ENCODE peak calls at places on chromosomes 1 and 21, in ten cellular contexts. M is retinal pigment epithelial cell, Q is AG20443, W is NCI-H345, U is T1000, X is ureter, Y is iris pigment epithelial cell, R is neural progenitor cell, A is hippocampal formation, O is right cardiac atrium. P is an unnamed sample.

GRCh38 chr1:110616587-110616986 is 10.4 kb upstream of the KCNA2 start:
- DNase-seq in Y (peak), A (no peak), W (peak), M (no peak), X (no peak), Q (no peak), R (no peak), O (no peak), U (no peak), P (no peak)

GRCh38 chr1:207866471-207867135 is 44.3 kb downstream of the CD34 start:
- DNase-seq in R (no peak), M (no peak), W (no peak), Y (peak), A (no peak), U (no peak), X (peak), O (peak), Q (no peak), P (peak)

GRCh38 chr1:183228650-183229220 is 42.7 kb downstream of the LAMC2 start:
- DNase-seq in R (no peak), Y (no peak), U (no peak), W (no peak), O (no peak), A (no peak), Q (no peak), M (no peak), X (no peak), P (no peak)

GRCh38 chr1:229596961-229597699 is 28.8 kb downstream of the TAF5L start:
- DNase-seq in Y (peak), R (no peak), W (no peak), A (no peak), X (peak), M (no peak), U (no peak), Q (peak), O (peak), P (no peak)

GRCh38 chr1:226109829-226110248 is 47.3 kb downstream of the H3-3A start:
- DNase-seq in X (peak), Q (peak), Y (peak), W (peak), R (peak), U (peak), O (peak), A (peak), M (no peak), P (peak)

GRCh38 chr1:222928212-222928611 is 113.4 kb downstream of the DISP1 start:
- DNase-seq in U (no peak), Q (peak), Y (peak), X (no peak), M (no peak), O (peak), W (no peak), R (peak), A (peak), P (peak)

GRCh38 chr1:212124891-212125582 is 89.5 kb downstream of the DTL start:
- DNase-seq in W (no peak), R (no peak), O (no peak), U (no peak), X (peak), M (no peak), Y (peak), A (no peak), Q (peak), P (no peak)

GRCh38 chr21:26954591-26955214 is 12.2 kb downstream of the ADAMTS5 start:
- DNase-seq in M (no peak), A (no peak), O (no peak), U (no peak), Y (no peak), W (no peak), X (no peak), Q (no peak), R (no peak), P (no peak)

GRCh38 chr1:207817778-207818751 is 66.2 kb downstream of the CD46 start:
- DNase-seq in W (no peak), A (no peak), U (no peak), M (no peak), R (no peak), X (peak), Q (no peak), O (peak), Y (no peak), P (no peak)

GRCh38 chr1:53132176-53132575 is 10.3 kb downstream of the SLC1A7 start:
- DNase-seq in U (no peak), A (no peak), M (no peak), W (no peak), O (no peak), R (no peak), X (no peak), Q (no peak), Y (no peak), P (no peak)

GRCh38 chr1:214718724-214719123 is 115.7 kb downstream of the CENPF start:
- DNase-seq in Y (peak), W (no peak), Q (no peak), X (no peak), M (no peak), O (no peak), A (no peak), U (no peak), R (no peak), P (no peak)

GRCh38 chr1:87449348-87449963 is 120.8 kb downstream of the LMO4 start:
- DNase-seq in Q (no peak), Y (no peak), A (no peak), X (peak), R (no peak), O (peak), W (peak), U (no peak), M (no peak), P (peak)

GRCh38 chr1:203638076-203638475 is 11.4 kb downstream of the ATP2B4 start:
- DNase-seq in U (no peak), X (no peak), Y (no peak), A (no peak), O (no peak), R (no peak), Q (no peak), M (no peak), W (no peak), P (no peak)

GRCh38 chr1:158084747-158085146 is 91.3 kb downstream of the KIRREL1 start:
- DNase-seq in O (no peak), Q (no peak), U (no peak), X (no peak), R (no peak), Y (no peak), W (no peak), M (no peak), A (no peak), P (no peak)

GRCh38 chr1:21289700-21290545 is at the start of gene ECE1:
- DNase-seq in A (no peak), O (peak), R (peak), W (peak), U (no peak), M (no peak), Y (no peak), X (no peak), Q (peak), P (peak)

GRCh38 chr21:42669069-42669468 is 15.6 kb downstream of the PDE9A start:
- DNase-seq in Y (no peak), M (no peak), Q (no peak), W (peak), O (no peak), U (no peak), R (no peak), X (no peak), A (no peak), P (no peak)